ENCODE peak calls at places on chromosomes 7 and 10, in ten cellular contexts. One of them, this sample, is unnamed.

GRCh38 chr10:102449321-102450123 is 1.8 kb downstream of the C10orf95 start:
- DNase-seq in suprapubic skin: no peak
- DNase-seq in GM12892: no peak
- DNase-seq in K562: peak
- DNase-seq in esophagus muscularis mucosa: no peak
- DNase-seq in GM23338: peak
- DNase-seq in breast epithelium: peak
- DNase-seq in GM12891: no peak
- DNase-seq in vagina: no peak
- DNase-seq in HCT116: peak
- DNase-seq in this sample: no peak

GRCh38 chr10:13348216-13349017 is at the start of gene SEPHS1:
- DNase-seq in GM12892: peak
- DNase-seq in K562: peak
- DNase-seq in vagina: no peak
- DNase-seq in GM12891: peak
- DNase-seq in GM23338: peak
- DNase-seq in esophagus muscularis mucosa: no peak
- DNase-seq in HCT116: peak
- DNase-seq in suprapubic skin: peak
- DNase-seq in breast epithelium: peak
- DNase-seq in this sample: no peak

GRCh38 chr7:82235710-82236109 is 207.9 kb downstream of the CACNA2D1 start:
- DNase-seq in GM12892: no peak
- DNase-seq in GM12891: no peak
- DNase-seq in vagina: no peak
- DNase-seq in K562: no peak
- DNase-seq in GM23338: no peak
- DNase-seq in breast epithelium: no peak
- DNase-seq in suprapubic skin: no peak
- DNase-seq in esophagus muscularis mucosa: no peak
- DNase-seq in HCT116: no peak
- DNase-seq in this sample: no peak

GRCh38 chr10:44369296-44369695 is 15.6 kb downstream of the CXCL12 start:
- DNase-seq in esophagus muscularis mucosa: no peak
- DNase-seq in GM23338: no peak
- DNase-seq in HCT116: no peak
- DNase-seq in K562: no peak
- DNase-seq in breast epithelium: no peak
- DNase-seq in GM12891: no peak
- DNase-seq in suprapubic skin: no peak
- DNase-seq in GM12892: no peak
- DNase-seq in vagina: no peak
- DNase-seq in this sample: no peak

GRCh38 chr10:69806266-69806665 is 4.6 kb downstream of the COL13A1 start:
- DNase-seq in esophagus muscularis mucosa: no peak
- DNase-seq in vagina: no peak
- DNase-seq in K562: no peak
- DNase-seq in GM23338: no peak
- DNase-seq in breast epithelium: no peak
- DNase-seq in GM12891: no peak
- DNase-seq in GM12892: no peak
- DNase-seq in suprapubic skin: no peak
- DNase-seq in HCT116: no peak
- DNase-seq in this sample: no peak

GRCh38 chr7:32043688-32044087 is 26.5 kb downstream of the PDE1C start:
- DNase-seq in breast epithelium: no peak
- DNase-seq in GM12891: no peak
- DNase-seq in GM12892: no peak
- DNase-seq in HCT116: no peak
- DNase-seq in vagina: no peak
- DNase-seq in GM23338: no peak
- DNase-seq in esophagus muscularis mucosa: no peak
- DNase-seq in suprapubic skin: no peak
- DNase-seq in K562: no peak
- DNase-seq in this sample: no peak

GRCh38 chr10:112985701-112986510 is 35.9 kb downstream of the TCF7L2 start:
- DNase-seq in esophagus muscularis mucosa: no peak
- DNase-seq in vagina: no peak
- DNase-seq in K562: no peak
- DNase-seq in GM12891: no peak
- DNase-seq in GM12892: no peak
- DNase-seq in suprapubic skin: no peak
- DNase-seq in GM23338: no peak
- DNase-seq in HCT116: no peak
- DNase-seq in breast epithelium: no peak
- DNase-seq in this sample: no peak

GRCh38 chr7:68438016-68438415 is 1160.3 kb upstream of the AUTS2 start:
- DNase-seq in GM12891: no peak
- DNase-seq in esophagus muscularis mucosa: no peak
- DNase-seq in vagina: no peak
- DNase-seq in GM23338: no peak
- DNase-seq in breast epithelium: no peak
- DNase-seq in HCT116: no peak
- DNase-seq in GM12892: no peak
- DNase-seq in suprapubic skin: no peak
- DNase-seq in K562: no peak
- DNase-seq in this sample: no peak

GRCh38 chr7:132162745-132163144 is 413.5 kb downstream of the PLXNA4 start:
- DNase-seq in esophagus muscularis mucosa: no peak
- DNase-seq in HCT116: no peak
- DNase-seq in GM12892: no peak
- DNase-seq in breast epithelium: no peak
- DNase-seq in suprapubic skin: no peak
- DNase-seq in GM23338: peak
- DNase-seq in GM12891: no peak
- DNase-seq in vagina: no peak
- DNase-seq in K562: no peak
- DNase-seq in this sample: no peak

GRCh38 chr10:3775671-3776551 is 9.1 kb downstream of the KLF6 start:
- DNase-seq in HCT116: peak
- DNase-seq in GM12892: no peak
- DNase-seq in breast epithelium: no peak
- DNase-seq in GM23338: peak
- DNase-seq in suprapubic skin: no peak
- DNase-seq in vagina: no peak
- DNase-seq in esophagus muscularis mucosa: no peak
- DNase-seq in GM12891: no peak
- DNase-seq in K562: no peak
- DNase-seq in this sample: no peak

GRCh38 chr10:3773465-3774017 is 11.5 kb downstream of the KLF6 start:
- DNase-seq in HCT116: no peak
- DNase-seq in breast epithelium: no peak
- DNase-seq in K562: no peak
- DNase-seq in suprapubic skin: no peak
- DNase-seq in esophagus muscularis mucosa: no peak
- DNase-seq in GM12891: no peak
- DNase-seq in vagina: peak
- DNase-seq in GM12892: no peak
- DNase-seq in GM23338: no peak
- DNase-seq in this sample: no peak

GRCh38 chr10:3776796-3777571 is 8.0 kb downstream of the KLF6 start:
- DNase-seq in GM12892: no peak
- DNase-seq in HCT116: peak
- DNase-seq in K562: peak
- DNase-seq in suprapubic skin: no peak
- DNase-seq in GM23338: no peak
- DNase-seq in GM12891: no peak
- DNase-seq in vagina: no peak
- DNase-seq in esophagus muscularis mucosa: no peak
- DNase-seq in breast epithelium: no peak
- DNase-seq in this sample: no peak

GRCh38 chr10:3774018-3774813 is 10.8 kb downstream of the KLF6 start:
- DNase-seq in suprapubic skin: no peak
- DNase-seq in GM12891: no peak
- DNase-seq in GM23338: no peak
- DNase-seq in esophagus muscularis mucosa: no peak
- DNase-seq in breast epithelium: no peak
- DNase-seq in K562: no peak
- DNase-seq in vagina: peak
- DNase-seq in GM12892: no peak
- DNase-seq in HCT116: no peak
- DNase-seq in this sample: no peak

GRCh38 chr10:3774814-3775670 is 10.0 kb downstream of the KLF6 start:
- DNase-seq in HCT116: peak
- DNase-seq in GM23338: no peak
- DNase-seq in esophagus muscularis mucosa: no peak
- DNase-seq in vagina: no peak
- DNase-seq in GM12892: no peak
- DNase-seq in GM12891: no peak
- DNase-seq in suprapubic skin: no peak
- DNase-seq in breast epithelium: no peak
- DNase-seq in K562: peak
- DNase-seq in this sample: no peak
- TF ChIP-seq POLR2AphosphoS5 in HCT116: peak
- TF ChIP-seq POLR2AphosphoS5 in GM23338: no peak
- TF ChIP-seq POLR2AphosphoS5 in esophagus muscularis mucosa: peak
- TF ChIP-seq POLR2AphosphoS5 in vagina: no peak
- TF ChIP-seq POLR2AphosphoS5 in GM12892: peak
- TF ChIP-seq POLR2AphosphoS5 in GM12891: peak
- TF ChIP-seq POLR2AphosphoS5 in suprapubic skin: peak
- TF ChIP-seq POLR2AphosphoS5 in breast epithelium: no peak
- TF ChIP-seq POLR2AphosphoS5 in K562: no peak
- TF ChIP-seq POLR2AphosphoS5 in this sample: no peak

GRCh38 chr10:22617516-22617915 is 96.9 kb downstream of the PIP4K2A start:
- DNase-seq in GM12892: no peak
- DNase-seq in vagina: no peak
- DNase-seq in suprapubic skin: no peak
- DNase-seq in HCT116: no peak
- DNase-seq in K562: peak
- DNase-seq in GM12891: no peak
- DNase-seq in GM23338: no peak
- DNase-seq in esophagus muscularis mucosa: no peak
- DNase-seq in breast epithelium: no peak
- DNase-seq in this sample: no peak

GRCh38 chr10:22620140-22620857 is 94.1 kb downstream of the PIP4K2A start:
- DNase-seq in breast epithelium: peak
- DNase-seq in K562: peak
- DNase-seq in GM12891: no peak
- DNase-seq in esophagus muscularis mucosa: no peak
- DNase-seq in suprapubic skin: peak
- DNase-seq in GM23338: no peak
- DNase-seq in vagina: no peak
- DNase-seq in HCT116: peak
- DNase-seq in GM12892: no peak
- DNase-seq in this sample: no peak

GRCh38 chr10:22620929-22621328 is 93.4 kb downstream of the PIP4K2A start:
- DNase-seq in breast epithelium: no peak
- DNase-seq in GM12891: no peak
- DNase-seq in esophagus muscularis mucosa: no peak
- DNase-seq in suprapubic skin: no peak
- DNase-seq in GM12892: no peak
- DNase-seq in vagina: no peak
- DNase-seq in HCT116: no peak
- DNase-seq in GM23338: no peak
- DNase-seq in K562: no peak
- DNase-seq in this sample: no peak

GRCh38 chr10:22618081-22618785 is 96.1 kb downstream of the PIP4K2A start:
- DNase-seq in suprapubic skin: no peak
- DNase-seq in GM12892: no peak
- DNase-seq in breast epithelium: no peak
- DNase-seq in esophagus muscularis mucosa: no peak
- DNase-seq in HCT116: peak
- DNase-seq in vagina: no peak
- DNase-seq in GM23338: no peak
- DNase-seq in GM12891: no peak
- DNase-seq in K562: no peak
- DNase-seq in this sample: no peak

GRCh38 chr10:22619111-22619510 is 95.3 kb downstream of the PIP4K2A start:
- DNase-seq in HCT116: no peak
- DNase-seq in K562: no peak
- DNase-seq in GM12892: no peak
- DNase-seq in vagina: no peak
- DNase-seq in esophagus muscularis mucosa: no peak
- DNase-seq in breast epithelium: no peak
- DNase-seq in suprapubic skin: no peak
- DNase-seq in GM12891: no peak
- DNase-seq in GM23338: no peak
- DNase-seq in this sample: no peak
- TF ChIP-seq POLR2AphosphoS5 in HCT116: no peak
- TF ChIP-seq POLR2AphosphoS5 in K562: no peak
- TF ChIP-seq POLR2AphosphoS5 in GM12892: no peak
- TF ChIP-seq POLR2AphosphoS5 in vagina: no peak
- TF ChIP-seq POLR2AphosphoS5 in esophagus muscularis mucosa: no peak
- TF ChIP-seq POLR2AphosphoS5 in breast epithelium: no peak
- TF ChIP-seq POLR2AphosphoS5 in suprapubic skin: no peak
- TF ChIP-seq POLR2AphosphoS5 in GM12891: no peak
- TF ChIP-seq POLR2AphosphoS5 in GM23338: no peak
- TF ChIP-seq POLR2AphosphoS5 in this sample: no peak

GRCh38 chr7:77759294-77759889 is 38.8 kb downstream of the TMEM60 start:
- DNase-seq in HCT116: peak
- DNase-seq in GM23338: peak
- DNase-seq in vagina: no peak
- DNase-seq in breast epithelium: no peak
- DNase-seq in GM12891: peak
- DNase-seq in K562: peak
- DNase-seq in GM12892: no peak
- DNase-seq in suprapubic skin: no peak
- DNase-seq in esophagus muscularis mucosa: no peak
- DNase-seq in this sample: peak
- TF ChIP-seq POLR2AphosphoS5 in HCT116: no peak
- TF ChIP-seq POLR2AphosphoS5 in GM23338: no peak
- TF ChIP-seq POLR2AphosphoS5 in vagina: no peak
- TF ChIP-seq POLR2AphosphoS5 in breast epithelium: no peak
- TF ChIP-seq POLR2AphosphoS5 in GM12891: no peak
- TF ChIP-seq POLR2AphosphoS5 in K562: no peak
- TF ChIP-seq POLR2AphosphoS5 in GM12892: no peak
- TF ChIP-seq POLR2AphosphoS5 in suprapubic skin: no peak
- TF ChIP-seq POLR2AphosphoS5 in esophagus muscularis mucosa: no peak
- TF ChIP-seq POLR2AphosphoS5 in this sample: no peak

GRCh38 chr10:72173267-72173634 is 42.6 kb upstream of the ANAPC16 start:
- DNase-seq in GM12892: no peak
- DNase-seq in GM23338: no peak
- DNase-seq in suprapubic skin: no peak
- DNase-seq in esophagus muscularis mucosa: no peak
- DNase-seq in GM12891: no peak
- DNase-seq in breast epithelium: no peak
- DNase-seq in K562: no peak
- DNase-seq in vagina: no peak
- DNase-seq in HCT116: no peak
- DNase-seq in this sample: no peak
- TF ChIP-seq POLR2AphosphoS5 in GM12892: no peak
- TF ChIP-seq POLR2AphosphoS5 in GM23338: no peak
- TF ChIP-seq POLR2AphosphoS5 in suprapubic skin: no peak
- TF ChIP-seq POLR2AphosphoS5 in esophagus muscularis mucosa: no peak
- TF ChIP-seq POLR2AphosphoS5 in GM12891: no peak
- TF ChIP-seq POLR2AphosphoS5 in breast epithelium: no peak
- TF ChIP-seq POLR2AphosphoS5 in K562: no peak
- TF ChIP-seq POLR2AphosphoS5 in vagina: no peak
- TF ChIP-seq POLR2AphosphoS5 in HCT116: no peak
- TF ChIP-seq POLR2AphosphoS5 in this sample: no peak

DNA sequence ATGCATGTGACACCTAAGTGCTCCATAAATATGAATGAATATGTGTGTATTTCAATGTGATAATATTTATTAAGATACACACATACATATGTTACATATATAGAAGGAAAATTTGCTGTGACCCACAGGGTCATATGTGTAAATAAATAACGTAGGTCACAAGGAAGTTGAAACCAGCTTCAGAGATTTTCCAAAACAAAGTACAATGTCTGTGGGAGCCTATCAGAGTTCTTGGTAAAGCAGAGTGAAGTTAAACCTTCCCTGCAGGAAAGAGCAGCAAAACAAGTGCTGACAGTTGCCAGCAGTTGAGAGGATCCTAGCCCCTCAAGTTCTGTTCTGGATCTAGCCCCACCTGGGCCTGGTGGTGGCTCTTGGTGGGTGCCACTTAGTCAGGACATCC is 91.2 kb downstream of the CCNY start:
- DNase-seq in K562: no peak
- DNase-seq in HCT116: no peak
- DNase-seq in suprapubic skin: no peak
- DNase-seq in esophagus muscularis mucosa: no peak
- DNase-seq in vagina: no peak
- DNase-seq in breast epithelium: no peak
- DNase-seq in GM12892: no peak
- DNase-seq in GM23338: no peak
- DNase-seq in GM12891: no peak
- DNase-seq in this sample: no peak
- TF ChIP-seq POLR2AphosphoS5 in K562: no peak
- TF ChIP-seq POLR2AphosphoS5 in HCT116: no peak
- TF ChIP-seq POLR2AphosphoS5 in suprapubic skin: no peak
- TF ChIP-seq POLR2AphosphoS5 in esophagus muscularis mucosa: no peak
- TF ChIP-seq POLR2AphosphoS5 in vagina: no peak
- TF ChIP-seq POLR2AphosphoS5 in breast epithelium: no peak
- TF ChIP-seq POLR2AphosphoS5 in GM12892: no peak
- TF ChIP-seq POLR2AphosphoS5 in GM23338: no peak
- TF ChIP-seq POLR2AphosphoS5 in GM12891: no peak
- TF ChIP-seq POLR2AphosphoS5 in this sample: no peak